ENCODE peak calls at places on chromosomes 3 and 15, in nine cellular contexts. M is AG10803; O is esophagus squamous epithelium; L is tibial artery; S is left ventricle myocardium inferior; U is HFFc6; D is MM.1S; V is CD4-positive, alpha-beta T cell; A is PC-9. C is an unnamed sample.

GRCh38 chr15:72489943-72490554 is 15.9 kb downstream of the ARIH1 start:
- DNase-seq in M (no peak), O (no peak), L (no peak), S (no peak), U (no peak), D (no peak), V (no peak), A (no peak), C (no peak)

GRCh38 chr3:53161820-53162671 is 1.0 kb downstream of the PRKCD start:
- DNase-seq in M (peak; percentile 25), O (no peak), L (no peak), S (peak; percentile 44), U (peak; percentile 29), D (peak; percentile 35), V (peak; percentile 24), A (no peak), C (peak; percentile 83)

GRCh38 chr3:159850481-159850880 is 138.2 kb upstream of the IL12A start:
- DNase-seq in M (no peak), O (no peak), L (no peak), S (no peak), U (no peak), D (no peak), V (no peak), A (peak; percentile 15), C (no peak)

GRCh38 chr3:55491296-55491816 is 4.2 kb upstream of the WNT5A start:
- DNase-seq in M (peak; percentile 94), O (no peak), L (no peak), S (no peak), U (peak; percentile 93), D (no peak), V (no peak), A (peak; percentile 50), C (no peak)

GRCh38 chr15:77702211-77702957 is 69.7 kb upstream of the LINGO1 start:
- DNase-seq in M (no peak), O (no peak), L (no peak), S (no peak), U (peak; percentile 4), D (peak; percentile 28), V (no peak), A (no peak), C (peak; percentile 66)

GRCh38 chr3:33645060-33645841 is 72.8 kb downstream of the CLASP2 start:
- DNase-seq in M (peak; percentile 38), O (no peak), L (no peak), S (no peak), U (no peak), D (no peak), V (no peak), A (no peak), C (no peak)

GRCh38 chr3:16239776-16240175 is 25.0 kb downstream of the DPH3 start:
- DNase-seq in M (peak; percentile 33), O (no peak), L (no peak), S (no peak), U (no peak), D (no peak), V (no peak), A (no peak), C (no peak)

GRCh38 chr3:31448035-31448881 is 84.5 kb upstream of the STT3B start:
- DNase-seq in M (no peak), O (no peak), L (no peak), S (no peak), U (no peak), D (peak; percentile 70), V (peak; percentile 14), A (no peak), C (peak; percentile 34)

GRCh38 chr15:79035111-79035601 is 55.4 kb downstream of the RASGRF1 start:
- DNase-seq in M (no peak), O (no peak), L (no peak), S (no peak), U (peak; percentile 33), D (no peak), V (no peak), A (no peak), C (peak; percentile 67)

GRCh38 chr3:124760601-124761000 is 30.3 kb downstream of the UMPS start:
- DNase-seq in M (peak; percentile 83), O (no peak), L (no peak), S (no peak), U (peak; percentile 75), D (no peak), V (no peak), A (no peak), C (no peak)

GRCh38 chr3:30458781-30459180 is 147.6 kb upstream of the TGFBR2 start:
- DNase-seq in M (no peak), O (no peak), L (no peak), S (peak; percentile 19), U (no peak), D (no peak), V (no peak), A (no peak), C (no peak)

GRCh38 chr15:68734886-68735285 is 85.8 kb downstream of the ANP32A start:
- DNase-seq in M (no peak), O (no peak), L (no peak), S (no peak), U (no peak), D (no peak), V (no peak), A (no peak), C (no peak)

GRCh38 chr15:57171414-57171813 is 204.9 kb upstream of the CGNL1 start:
- DNase-seq in M (peak; percentile 18), O (no peak), L (no peak), S (no peak), U (no peak), D (no peak), V (no peak), A (no peak), C (no peak)

GRCh38 chr15:24078310-24079029 is 391.4 kb upstream of the NDN start:
- DNase-seq in M (no peak), O (no peak), L (no peak), S (no peak), U (no peak), D (no peak), V (no peak), A (no peak), C (no peak)

GRCh38 chr3:4508048-4508981 is 15.2 kb downstream of the ITPR1 start:
- DNase-seq in M (no peak), O (no peak), L (no peak), S (no peak), U (no peak), D (no peak), V (no peak), A (no peak), C (peak; percentile 29)

GRCh38 chr3:168467085-168467714 is 371.5 kb upstream of the GOLIM4 start:
- DNase-seq in M (peak; percentile 26), O (no peak), L (no peak), S (no peak), U (no peak), D (peak; percentile 84), V (no peak), A (no peak), C (peak; percentile 18)

GRCh38 chr3:19065027-19065426 is 83.3 kb upstream of the KCNH8 start:
- DNase-seq in M (no peak), O (no peak), L (no peak), S (no peak), U (no peak), D (no peak), V (no peak), A (no peak), C (no peak)

GRCh38 chr15:52351206-52351907 is 55.8 kb upstream of the MYO5C start:
- DNase-seq in M (peak; percentile 80), O (no peak), L (peak; percentile 60), S (no peak), U (no peak), D (no peak), V (no peak), A (no peak), C (no peak)

GRCh38 chr15:79815468-79815867 is 81.3 kb downstream of the MTHFS start:
- DNase-seq in M (no peak), O (no peak), L (no peak), S (peak; percentile 41), U (no peak), D (no peak), V (no peak), A (no peak), C (no peak)

GRCh38 chr3:186988806-186989205 is 58.5 kb downstream of the ST6GAL1 start:
- DNase-seq in M (no peak), O (no peak), L (no peak), S (no peak), U (no peak), D (no peak), V (no peak), A (no peak), C (peak; percentile 34)

GRCh38 chr3:174377096-174377495 is 482.0 kb upstream of the NAALADL2 start:
- DNase-seq in M (no peak), O (no peak), L (no peak), S (no peak), U (no peak), D (no peak), V (no peak), A (no peak), C (no peak)
- TF ChIP-seq CTCF in M (no peak), O (no peak), L (no peak), S (no peak), U (no peak), D (no peak), V (no peak), A (no peak), C (no peak)

DNA sequence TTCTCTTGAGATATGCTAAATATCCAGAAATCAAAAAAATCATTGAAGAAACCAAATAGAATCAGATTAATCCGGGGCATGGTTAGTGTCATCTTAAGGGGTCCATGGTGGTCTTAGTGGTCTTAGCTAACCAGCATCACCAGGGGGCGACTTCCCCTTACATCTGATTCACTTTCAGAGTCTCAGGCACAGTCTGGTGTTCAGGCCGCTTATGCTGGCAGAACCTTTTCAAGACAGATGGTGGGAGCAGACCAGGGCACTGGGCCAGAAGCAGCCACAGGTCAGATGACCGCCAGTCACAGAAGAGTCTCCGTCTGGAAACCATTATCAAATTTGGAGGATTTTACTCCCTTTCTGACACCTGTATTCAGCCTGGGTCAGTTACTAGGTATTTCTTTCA is 365.7 kb downstream of the GBE1 start:
- DNase-seq in M (peak; percentile 7), O (no peak), L (no peak), S (no peak), U (no peak), D (no peak), V (no peak), A (no peak), C (no peak)
- TF ChIP-seq CTCF in M (peak; percentile 2), O (no peak), L (no peak), S (no peak), U (peak; percentile 24), D (no peak), V (no peak), A (no peak), C (no peak)

DNA sequence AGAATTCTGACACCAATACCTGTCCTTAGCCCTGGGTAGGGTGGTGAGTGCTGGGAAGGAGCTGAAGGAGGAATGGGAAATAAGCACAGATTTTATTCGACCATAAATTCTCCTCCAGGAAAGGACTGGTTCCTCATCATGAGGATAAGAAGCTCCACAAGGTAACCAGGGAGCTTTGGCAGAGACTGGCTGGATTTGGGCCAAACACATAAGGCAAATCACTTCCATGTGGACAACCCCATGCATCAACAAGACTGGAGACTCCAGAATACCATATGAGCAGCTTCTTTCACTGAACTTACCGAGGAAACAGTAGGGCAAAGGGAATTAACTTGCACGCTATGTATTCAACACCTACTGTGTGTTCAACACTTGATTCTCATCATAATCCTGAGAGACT is 312.5 kb downstream of the NTRK3 start:
- DNase-seq in M (peak; percentile 70), O (no peak), L (no peak), S (no peak), U (no peak), D (no peak), V (no peak), A (no peak), C (no peak)
- TF ChIP-seq CTCF in M (no peak), O (no peak), L (no peak), S (no peak), U (no peak), D (no peak), V (no peak), A (no peak), C (no peak)

GRCh38 chr15:32817570-32817969 is 99.8 kb downstream of the GREM1 start:
- DNase-seq in M (no peak), O (no peak), L (no peak), S (no peak), U (no peak), D (no peak), V (no peak), A (no peak), C (no peak)
- TF ChIP-seq CTCF in M (no peak), O (no peak), L (no peak), S (no peak), U (no peak), D (no peak), V (no peak), A (no peak), C (no peak)

C was measured in GM13976.